ENCODE peak calls at places on chromosomes 4 and X, in five cellular contexts. J, P, T, V and B are unnamed samples.

GRCh38 chr4:2691313-2691712 is 64.8 kb downstream of the TNIP2 start:
- DNase-seq in J (no peak), P (no peak), T (no peak), V (no peak), B (no peak)

GRCh38 chr4:78481180-78481579 is 70.4 kb upstream of the ANXA3 start:
- DNase-seq in J (no peak), P (no peak), T (peak; percentile 98), V (no peak), B (no peak)

GRCh38 chr4:108838451-108838850 is 75.6 kb upstream of the ETNPPL start:
- DNase-seq in J (no peak), P (no peak), T (no peak), V (no peak), B (no peak)

GRCh38 chrX:132957211-132958085 is 981 bp downstream of the HS6ST2 start:
- DNase-seq in J (no peak), P (no peak), T (peak; percentile 12), V (no peak), B (no peak)

GRCh38 chr4:67282749-67283148 is 262.6 kb downstream of the CENPC start:
- DNase-seq in J (no peak), P (no peak), T (no peak), V (no peak), B (no peak)

GRCh38 chr4:5963611-5964010 is 54.6 kb downstream of the C4orf50 start:
- DNase-seq in J (no peak), P (no peak), T (no peak), V (no peak), B (no peak)

GRCh38 chr4:148561467-148561866 is 119.3 kb upstream of the NR3C2 start:
- DNase-seq in J (no peak), P (no peak), T (no peak), V (no peak), B (no peak)

GRCh38 chr4:77994194-77994721 is 62.9 kb upstream of the FRAS1 start:
- DNase-seq in J (no peak), P (no peak), T (peak; percentile 79), V (no peak), B (no peak)

GRCh38 chrX:126165721-126166401 is at the start of gene DCAF12L2:
- DNase-seq in J (no peak), P (no peak), T (peak; percentile 1), V (no peak), B (no peak)

GRCh38 chr4:145540235-145540634 is 58.6 kb downstream of the SMAD1 start:
- DNase-seq in J (no peak), P (no peak), T (no peak), V (no peak), B (no peak)

GRCh38 chrX:129472116-129472515 is 51.2 kb downstream of the SMARCA1 start:
- DNase-seq in J (no peak), P (no peak), T (peak; percentile 67), V (no peak), B (no peak)

GRCh38 chr4:22556411-22556969 is 40.6 kb upstream of the ADGRA3 start:
- DNase-seq in J (no peak), P (no peak), T (no peak), V (no peak), B (no peak)

GRCh38 chr4:177855543-177856197 is 413.4 kb upstream of the AGA start:
- DNase-seq in J (no peak), P (no peak), T (no peak), V (no peak), B (no peak)

GRCh38 chr4:6200922-6201362 is 593 bp upstream of the JAKMIP1 start:
- DNase-seq in J (no peak), P (peak; percentile 15), T (no peak), V (no peak), B (no peak)

GRCh38 chr4:38154681-38155588 is 194.7 kb downstream of the PTTG2 start:
- DNase-seq in J (no peak), P (no peak), T (peak; percentile 42), V (no peak), B (no peak)

GRCh38 chrX:16023790-16024734 is 99.3 kb upstream of the GRPR start:
- DNase-seq in J (no peak), P (no peak), T (peak; percentile 72), V (no peak), B (no peak)

GRCh38 chr4:139635966-139636365 is 29.7 kb upstream of the MGST2 start:
- DNase-seq in J (no peak), P (no peak), T (no peak), V (no peak), B (no peak)

GRCh38 chr4:123477804-123478209 is 81.2 kb downstream of the SPRY1 start:
- DNase-seq in J (peak; percentile 28), P (peak; percentile 60), T (peak; percentile 41), V (no peak), B (no peak)

GRCh38 chr4:180500146-180500545 is 1743.1 kb upstream of the TENM3 start:
- DNase-seq in J (no peak), P (no peak), T (no peak), V (no peak), B (no peak)

GRCh38 chrX:75303795-75304194 is 29.9 kb downstream of the UPRT start:
- DNase-seq in J (no peak), P (no peak), T (peak; percentile 44), V (no peak), B (no peak)

GRCh38 chr4:155911905-155912304 is 8.4 kb downstream of the TDO2 start:
- DNase-seq in J (no peak), P (no peak), T (no peak), V (no peak), B (no peak)

GRCh38 chrX:128439159-128439558 is 387.0 kb upstream of the ACTRT1 start:
- DNase-seq in J (no peak), P (no peak), T (no peak), V (no peak), B (no peak)

GRCh38 chrX:105865709-105866108 is 43.4 kb downstream of the NRK start:
- DNase-seq in J (no peak), P (no peak), T (no peak), V (no peak), B (no peak)

GRCh38 chr4:65983062-65983461 is 312.8 kb upstream of the EPHA5 start:
- DNase-seq in J (no peak), P (no peak), T (no peak), V (no peak), B (no peak)

GRCh38 chr4:185730387-185730786 is 81.6 kb downstream of the SORBS2 start:
- DNase-seq in J (no peak), P (no peak), T (no peak), V (no peak), B (no peak)

GRCh38 chr4:112085156-112086035 is 59.9 kb upstream of the FAM241A start:
- DNase-seq in J (no peak), P (no peak), T (no peak), V (no peak), B (no peak)

GRCh38 chrX:3176439-3176820 is 135.2 kb downstream of the ARSF start:
- DNase-seq in J (no peak), P (no peak), T (peak; percentile 68), V (no peak), B (no peak)

GRCh38 chr4:186685744-186686143 is 37.9 kb downstream of the FAT1 start:
- DNase-seq in J (no peak), P (no peak), T (peak; percentile 90), V (no peak), B (no peak)

DNA sequence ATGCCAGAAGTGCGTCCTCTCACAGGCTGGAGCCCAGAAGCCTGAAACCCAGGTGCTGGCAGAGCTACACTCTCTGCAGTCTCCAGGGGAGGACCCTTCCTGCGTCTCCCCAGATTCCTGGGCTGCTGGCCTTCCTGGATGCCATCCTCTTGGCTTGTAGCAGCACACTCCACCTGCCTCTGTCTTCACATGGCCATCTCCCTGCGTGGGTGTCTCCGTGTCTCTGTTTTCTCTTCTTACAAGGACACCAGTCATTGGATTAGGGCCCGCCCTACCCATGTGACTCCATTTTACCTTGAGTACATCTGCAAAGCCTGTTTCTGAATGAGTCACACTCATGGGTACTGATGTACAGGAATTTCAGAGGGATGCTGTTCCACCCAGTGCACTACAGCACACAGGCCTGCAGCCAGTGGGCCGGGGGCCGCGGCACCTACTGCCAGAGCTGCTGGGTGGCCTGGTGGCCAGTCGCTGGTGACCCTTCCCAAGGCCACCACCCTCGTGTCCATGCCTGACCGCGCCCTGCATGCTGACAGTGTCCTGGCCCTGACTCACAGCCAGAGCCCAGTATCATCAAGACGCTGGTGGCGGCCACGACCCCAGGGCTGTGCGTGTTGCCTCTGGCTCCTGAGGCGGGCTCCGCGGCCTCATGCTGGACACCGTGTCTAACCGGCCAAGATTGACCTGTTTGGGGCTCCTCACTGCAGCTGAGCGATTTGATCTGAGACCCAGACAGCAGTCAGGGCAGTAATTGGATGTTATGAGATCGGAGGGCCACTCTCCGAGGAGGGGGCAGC is 63.6 kb upstream of the NKX1-1 start:
- DNase-seq in J (no peak), P (no peak), T (no peak), V (no peak), B (no peak)
- H3K27me3 ChIP-seq in J (no peaks in the 10 kb centered on the region), P (no peaks in the 10 kb centered on the region), T (peaks cover 19% of the 10 kb centered on the region), V (no peaks in the 10 kb centered on the region), B (peaks cover 6% of the 10 kb centered on the region)

DNA sequence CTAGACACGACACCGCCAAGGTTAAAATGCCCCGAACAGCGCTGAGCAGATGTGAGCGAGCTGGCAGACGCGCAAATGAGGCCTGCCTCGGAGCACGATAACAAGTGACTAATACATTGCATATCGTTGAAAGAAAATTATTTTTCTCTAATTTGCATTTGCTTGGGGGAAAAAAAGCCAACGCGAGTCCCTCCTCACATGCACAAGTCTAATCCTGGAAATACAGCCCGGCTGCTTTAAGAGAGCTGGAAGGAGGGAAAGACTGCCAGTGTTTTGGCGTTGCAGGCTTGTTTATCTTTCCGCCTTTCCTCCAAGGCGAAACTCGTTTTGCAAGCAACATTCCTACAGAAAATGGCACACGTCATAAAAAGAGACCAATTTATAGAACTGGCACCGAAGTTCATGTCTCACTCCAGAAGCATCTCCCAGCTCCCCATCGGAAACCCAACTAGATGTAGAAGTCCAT is 12.6 kb downstream of the BCOR start:
- DNase-seq in J (no peak), P (no peak), T (peak; percentile 85), V (no peak), B (no peak)
- H3K27me3 ChIP-seq in J (no peaks in the 10 kb centered on the region), P (no peaks in the 10 kb centered on the region), T (no peaks in the 10 kb centered on the region), V (no peaks in the 10 kb centered on the region), B (no peaks in the 10 kb centered on the region)

DNA sequence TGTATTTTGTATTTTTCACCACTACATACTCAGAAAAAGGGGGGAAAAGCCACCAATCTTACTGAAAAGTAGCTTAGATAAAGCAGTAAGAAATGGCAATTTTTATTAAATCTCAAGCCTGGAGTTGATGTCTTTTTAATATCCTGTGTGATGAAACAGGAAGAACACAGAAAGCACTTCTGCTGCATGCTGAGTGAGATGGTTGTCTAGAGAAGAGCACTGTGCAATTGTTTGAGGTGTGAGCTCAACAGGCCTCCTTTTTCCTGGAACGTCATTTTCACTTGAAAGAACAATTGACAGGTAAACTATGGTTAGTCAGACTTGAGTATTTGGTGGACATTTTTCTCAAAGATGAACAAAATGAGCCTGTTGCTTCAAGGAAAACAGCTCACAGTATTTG is 73.9 kb downstream of the RTL5 start:
- DNase-seq in J (no peak), P (no peak), T (no peak), V (no peak), B (no peak)
- H3K27me3 ChIP-seq in J (no peaks in the 10 kb centered on the region), P (no peaks in the 10 kb centered on the region), T (no peaks in the 10 kb centered on the region), V (no peaks in the 10 kb centered on the region), B (no peaks in the 10 kb centered on the region)

GRCh38 chr4:11397146-11397545 is 31.5 kb downstream of the HS3ST1 start:
- DNase-seq in J (no peak), P (no peak), T (no peak), V (no peak), B (no peak)

GRCh38 chr4:11393551-11393950 is 35.1 kb downstream of the HS3ST1 start:
- DNase-seq in J (no peak), P (no peak), T (no peak), V (no peak), B (no peak)

GRCh38 chr4:11402192-11402591 is 26.5 kb downstream of the HS3ST1 start:
- DNase-seq in J (no peak), P (no peak), T (no peak), V (no peak), B (no peak)

GRCh38 chr4:11399461-11399971 is 29.2 kb downstream of the HS3ST1 start:
- DNase-seq in J (no peak), P (no peak), T (no peak), V (no peak), B (no peak)

GRCh38 chr4:11397819-11398610 is 30.7 kb downstream of the HS3ST1 start:
- DNase-seq in J (no peak), P (no peak), T (no peak), V (no peak), B (no peak)
- H3K27me3 ChIP-seq in J (no peaks in the 10 kb centered on the region), P (no peaks in the 10 kb centered on the region), T (no peaks in the 10 kb centered on the region), V (no peaks in the 10 kb centered on the region), B (no peaks in the 10 kb centered on the region)